ENCODE peak calls at places on chromosome 17, in six cellular contexts. L is HFFc6; A is activated T-cell treated with anti-CD3 and anti-CD28 coated beads for 24 hours; M is stimulated activated CD4-positive, alpha-beta T cell treated with anti-CD3 and anti-CD28 coated beads, Interleukin-15, amount 100 ng/mL, for 24 hours; I is stimulated activated effector memory CD8-positive, alpha-beta T cell treated with anti-CD3 and anti-CD28 coated beads, Interleukin-12 subunit alpha, Interleukin-12 subunit beta, amount 100 ng/mL, for 72 hours; J is fibroblast of pulmonary artery. R is an unnamed sample.

GRCh38 chr17:9021158-9021984 is at the start of gene NTN1:
- DNase-seq in L (no peak), A (peak), M (peak), I (peak), J (peak), R (peak)

GRCh38 chr17:7308625-7309433 is 1.4 kb downstream of the EIF5A start:
- DNase-seq in L (peak), A (peak), M (peak), I (peak), J (peak), R (peak)

GRCh38 chr17:17139972-17140589 is 66.1 kb downstream of the PLD6 start:
- DNase-seq in L (no peak), A (no peak), M (no peak), I (no peak), J (no peak), R (no peak)

GRCh38 chr17:74749262-74750038 is 1.0 kb downstream of the NHERF1 start:
- DNase-seq in L (no peak), A (no peak), M (peak), I (peak), J (no peak), R (peak)

GRCh38 chr17:45247429-45248131 is 14.3 kb downstream of the SPATA32 start:
- DNase-seq in L (peak), A (peak), M (peak), I (peak), J (peak), R (peak)

GRCh38 chr17:32445497-32445896 is 1.2 kb downstream of the PSMD11 start:
- DNase-seq in L (no peak), A (no peak), M (no peak), I (no peak), J (no peak), R (no peak)

GRCh38 chr17:76090517-76091135 is 11.6 kb downstream of the ZACN start:
- DNase-seq in L (no peak), A (no peak), M (no peak), I (no peak), J (no peak), R (no peak)

GRCh38 chr17:81200695-81201580 is 21.8 kb downstream of the CEP131 start:
- DNase-seq in L (peak), A (peak), M (peak), I (no peak), J (peak), R (no peak)

GRCh38 chr17:83194761-83195329 is 115.4 kb downstream of the METRNL start:
- DNase-seq in L (no peak), A (no peak), M (no peak), I (no peak), J (no peak), R (no peak)

GRCh38 chr17:34099859-34100258 is 155.2 kb upstream of the CCL2 start:
- DNase-seq in L (no peak), A (no peak), M (no peak), I (no peak), J (no peak), R (no peak)

GRCh38 chr17:12983986-12984932 is 33.6 kb downstream of the ELAC2 start:
- DNase-seq in L (peak), A (no peak), M (no peak), I (no peak), J (peak), R (no peak)

GRCh38 chr17:36500745-36501225 is 14.3 kb downstream of the ZNHIT3 start:
- DNase-seq in L (no peak), A (no peak), M (no peak), I (no peak), J (no peak), R (no peak)

GRCh38 chr17:51078009-51078592 is 42.6 kb downstream of the SPAG9 start:
- DNase-seq in L (no peak), A (no peak), M (no peak), I (no peak), J (no peak), R (no peak)

GRCh38 chr17:18002171-18002570 is 29.5 kb downstream of the DRC3 start:
- DNase-seq in L (no peak), A (no peak), M (no peak), I (no peak), J (no peak), R (no peak)

GRCh38 chr17:48547839-48548686 is 3.2 kb upstream of the HOXB2 start:
- DNase-seq in L (no peak), A (peak), M (peak), I (no peak), J (peak), R (peak)

GRCh38 chr17:15944720-15945492 is at the start of gene ADORA2B:
- DNase-seq in L (peak), A (peak), M (peak), I (peak), J (peak), R (no peak)

GRCh38 chr17:58527306-58527705 is 12.9 kb upstream of the MTMR4 start:
- DNase-seq in L (no peak), A (no peak), M (no peak), I (no peak), J (peak), R (no peak)

GRCh38 chr17:57260325-57261083 is 4.2 kb downstream of the MSI2 start:
- DNase-seq in L (no peak), A (no peak), M (no peak), I (no peak), J (no peak), R (no peak)

GRCh38 chr17:4199818-4200402 is 56.9 kb downstream of the CYB5D2 start:
- DNase-seq in L (no peak), A (peak), M (peak), I (no peak), J (peak), R (peak)

GRCh38 chr17:2854662-2855061 is 58.4 kb downstream of the RAP1GAP2 start:
- DNase-seq in L (no peak), A (no peak), M (no peak), I (no peak), J (no peak), R (no peak)

GRCh38 chr17:81388612-81389367 is 6.5 kb upstream of the BAHCC1 start:
- DNase-seq in L (no peak), A (no peak), M (no peak), I (no peak), J (no peak), R (no peak)

GRCh38 chr17:44438634-44439033 is 49.2 kb upstream of the ITGA2B start:
- DNase-seq in L (no peak), A (no peak), M (no peak), I (no peak), J (no peak), R (peak)

GRCh38 chr17:6641374-6641818 is 536 bp downstream of the TXNDC17 start:
- DNase-seq in L (no peak), A (no peak), M (no peak), I (no peak), J (no peak), R (no peak)

GRCh38 chr17:47957591-47958490 is at the start of gene PRR15L:
- DNase-seq in L (no peak), A (no peak), M (no peak), I (no peak), J (no peak), R (no peak)

GRCh38 chr17:49439673-49440571 is 25.2 kb upstream of the PHB1 start:
- DNase-seq in L (no peak), A (no peak), M (no peak), I (no peak), J (no peak), R (no peak)

GRCh38 chr17:72118588-72119279 is 2.1 kb upstream of the SOX9 start:
- DNase-seq in L (peak), A (peak), M (peak), I (no peak), J (peak), R (no peak)

GRCh38 chr17:77332034-77332971 is 191.5 kb downstream of the SEC14L1 start:
- DNase-seq in L (no peak), A (peak), M (peak), I (no peak), J (no peak), R (no peak)

GRCh38 chr17:78935419-78936323 is 10.5 kb upstream of the TIMP2 start:
- DNase-seq in L (peak), A (no peak), M (no peak), I (no peak), J (peak), R (no peak)